ENCODE peak calls at places on chromosomes 16 and 17, in nine cellular contexts. R is nephron progenitor cell, Q is endothelial cell of umbilical vein, X is cardiac muscle cell, T is thyroid gland, A is choroid plexus epithelial cell, D is left ventricle myocardium inferior, H is thoracic aorta, P is fibroblast of mammary gland. V is an unnamed sample.

GRCh38 chr16:23843143-23843542 is 7.4 kb downstream of the PRKCB start:
- DNase-seq in A (no peak), R (no peak), X (no peak), P (no peak), D (no peak), T (no peak), Q (no peak), H (no peak), V (no peak)

GRCh38 chr17:38550661-38551060 is 55.1 kb downstream of the SRCIN1 start:
- DNase-seq in X (no peak), T (no peak), R (no peak), D (peak; percentile 48), P (peak; percentile 78), H (peak; percentile 30), Q (no peak), A (no peak), V (peak; percentile 75)

GRCh38 chr16:71258371-71258770 is 27.8 kb upstream of the HYDIN start:
- DNase-seq in P (no peak), D (no peak), R (no peak), Q (no peak), T (no peak), A (no peak), H (no peak), X (no peak), V (no peak)

GRCh38 chr16:83631006-83631405 is 176.8 kb upstream of the HSBP1 start:
- DNase-seq in T (no peak), Q (no peak), P (no peak), D (no peak), X (no peak), A (no peak), H (no peak), R (no peak), V (no peak)

GRCh38 chr16:29009838-29010166 is 24.9 kb downstream of the LAT start:
- DNase-seq in D (no peak), R (no peak), T (no peak), X (no peak), A (no peak), P (no peak), Q (no peak), H (no peak), V (no peak)

GRCh38 chr17:3667366-3668278 is 756 bp downstream of the TAX1BP3 start:
- DNase-seq in P (peak; percentile 83), T (peak; percentile 84), R (peak; percentile 84), Q (peak; percentile 92), D (peak; percentile 91), X (peak; percentile 91), H (peak; percentile 48), A (peak; percentile 94), V (peak; percentile 91)

GRCh38 chr16:89426736-89427525 is 63.4 kb downstream of the ANKRD11 start:
- DNase-seq in T (no peak), P (peak; percentile 51), H (no peak), A (peak; percentile 50), R (no peak), D (no peak), X (no peak), Q (no peak), V (peak; percentile 38)

GRCh38 chr17:30352247-30352814 is 18.5 kb upstream of the TMIGD1 start:
- DNase-seq in H (no peak), D (no peak), X (no peak), R (no peak), P (no peak), Q (no peak), T (no peak), A (no peak), V (no peak)

GRCh38 chr16:73021866-73022495 is 25.9 kb downstream of the ZFHX3 start:
- DNase-seq in A (no peak), R (no peak), X (no peak), H (no peak), T (peak; percentile 24), D (no peak), Q (no peak), P (no peak), V (no peak)

GRCh38 chr17:62093188-62094155 is 28.4 kb upstream of the MED13 start:
- DNase-seq in X (no peak), R (no peak), A (peak; percentile 75), P (peak; percentile 98), Q (peak; percentile 60), T (no peak), D (no peak), H (no peak), V (peak; percentile 89)

GRCh38 chr17:73643012-73643845 is 1.0 kb downstream of the SDK2 start:
- DNase-seq in T (peak; percentile 27), D (peak; percentile 23), R (peak; percentile 66), P (no peak), A (no peak), H (no peak), X (peak; percentile 69), Q (no peak), V (no peak)

GRCh38 chr16:88287219-88287618 is 95.5 kb upstream of the ZNF469 start:
- DNase-seq in H (no peak), T (no peak), P (peak; percentile 36), A (no peak), Q (no peak), R (no peak), X (no peak), D (no peak), V (no peak)

GRCh38 chr16:57519796-57520360 is 16.5 kb downstream of the CCDC102A start:
- DNase-seq in D (peak; percentile 78), Q (peak; percentile 59), P (peak; percentile 57), X (peak; percentile 90), A (peak; percentile 78), R (peak; percentile 88), H (no peak), T (peak; percentile 77), V (peak; percentile 45)

GRCh38 chr16:23491490-23492391 is 18.6 kb downstream of the GGA2 start:
- DNase-seq in R (no peak), H (no peak), A (peak; percentile 46), T (peak; percentile 90), Q (peak; percentile 39), P (no peak), D (no peak), X (no peak), V (peak; percentile 39)

GRCh38 chr17:28896884-28897768 is at the start of gene FLOT2:
- DNase-seq in A (peak; percentile 73), T (peak; percentile 63), R (peak; percentile 78), Q (peak; percentile 22), D (peak; percentile 67), X (peak; percentile 83), H (peak; percentile 19), P (peak; percentile 47), V (peak; percentile 19)

GRCh38 chr17:15971882-15972281 is 27.0 kb downstream of the ADORA2B start:
- DNase-seq in P (no peak), X (no peak), H (no peak), D (no peak), Q (no peak), A (no peak), R (no peak), T (no peak), V (no peak)

GRCh38 chr17:47621293-47622178 is 28.2 kb upstream of the KPNB1 start:
- DNase-seq in A (peak; percentile 97), P (peak; percentile 88), H (no peak), D (no peak), R (peak; percentile 12), T (peak; percentile 56), Q (peak; percentile 80), X (peak; percentile 37), V (peak; percentile 86)

GRCh38 chr17:47622179-47622549 is 27.6 kb upstream of the KPNB1 start:
- DNase-seq in H (no peak), D (no peak), P (no peak), A (peak; percentile 30), X (no peak), R (no peak), T (no peak), Q (peak; percentile 30), V (no peak)

GRCh38 chr17:47615766-47616424 is 33.8 kb upstream of the KPNB1 start:
- DNase-seq in H (no peak), R (peak; percentile 6), P (peak; percentile 65), X (peak; percentile 69), Q (peak; percentile 61), D (no peak), A (peak; percentile 71), T (no peak), V (peak; percentile 50)

GRCh38 chr17:47620503-47621245 is 29.0 kb upstream of the KPNB1 start:
- DNase-seq in T (no peak), D (no peak), Q (no peak), A (no peak), P (no peak), X (no peak), R (no peak), H (no peak), V (no peak)

DNA sequence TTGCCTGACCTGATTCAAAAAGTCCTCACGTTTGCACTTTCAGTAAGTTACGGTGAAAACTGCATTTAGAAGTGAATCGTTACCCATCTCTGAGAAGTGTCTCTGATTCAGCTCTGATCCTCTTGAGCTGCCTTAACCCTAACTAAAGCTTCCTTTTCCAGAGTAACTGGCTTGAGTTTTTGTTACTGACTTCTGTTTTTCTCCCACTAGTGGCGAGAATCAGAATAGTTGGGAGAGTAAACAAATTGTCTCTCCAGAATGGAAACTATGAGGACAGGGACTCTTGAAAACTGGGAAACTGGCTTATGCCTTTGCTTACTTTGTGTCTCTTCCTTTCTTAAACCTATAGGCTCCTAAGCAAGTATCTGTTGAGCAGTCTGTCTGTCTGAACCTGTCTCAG is 31.3 kb upstream of the KPNB1 start:
- DNase-seq in H (no peak), A (peak; percentile 48), Q (peak; percentile 35), T (no peak), D (no peak), X (no peak), P (peak; percentile 12), R (no peak), V (peak; percentile 37)
- TF ChIP-seq CTCF in H (no peak), A (peak; percentile 58), Q (peak; percentile 22), T (no peak), D (peak; percentile 14), X (peak; percentile 34), P (peak; percentile 29), R (no peak), V (peak; percentile 73)

GRCh38 chr17:14133104-14133503 is 63.8 kb downstream of the COX10 start:
- DNase-seq in P (no peak), D (no peak), H (no peak), A (no peak), Q (no peak), X (no peak), R (no peak), T (no peak), V (no peak)
- TF ChIP-seq CTCF in P (no peak), D (no peak), H (no peak), A (no peak), Q (no peak), X (no peak), R (no peak), T (no peak), V (no peak)

GRCh38 chr17:79796570-79797491 is at the start of gene CBX8:
- DNase-seq in R (peak; percentile 100), Q (peak; percentile 99), H (peak; percentile 98), X (peak; percentile 100), T (peak; percentile 100), D (peak; percentile 100), P (peak; percentile 99), A (peak; percentile 100), V (peak; percentile 99)
- TF ChIP-seq CTCF in R (no peak), Q (no peak), H (no peak), X (no peak), T (no peak), D (peak; percentile 27), P (no peak), A (peak; percentile 12), V (peak; percentile 68)

DNA sequence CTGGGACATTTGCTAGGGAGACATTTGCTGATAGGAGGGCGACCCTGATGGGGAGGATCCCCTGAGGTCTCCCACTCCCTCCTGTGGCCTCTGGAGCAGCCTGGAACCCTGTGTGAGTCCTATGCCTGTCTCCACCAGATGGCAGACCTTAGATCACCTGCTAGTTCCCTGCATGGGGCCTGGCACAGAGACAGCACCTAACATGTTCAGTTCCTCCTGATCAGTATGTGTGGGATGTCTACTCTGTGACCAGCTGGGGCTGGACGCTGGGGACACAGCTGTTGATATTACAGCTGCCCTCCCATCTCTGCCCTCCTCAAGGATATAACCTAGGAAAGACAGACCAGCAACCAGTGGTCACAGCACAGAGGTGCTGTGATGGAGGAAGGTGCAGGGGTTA is 1.1 kb upstream of the ADCY7 start:
- DNase-seq in H (no peak), R (no peak), A (no peak), X (no peak), T (no peak), P (no peak), Q (no peak), D (no peak), V (peak; percentile 13)
- TF ChIP-seq CTCF in H (no peak), R (no peak), A (peak; percentile 37), X (peak; percentile 18), T (no peak), P (no peak), Q (peak; percentile 18), D (peak; percentile 18), V (peak; percentile 56)

V was measured in HFFc6.